ENCODE peak calls at places on chromosomes 12 and 14, in seven cellular contexts. Q is OCI-LY7, K is body of pancreas, E is fibroblast of villous mesenchyme, X is tibial artery, H is ovary, B is type B pancreatic cell. M is an unnamed sample.

GRCh38 chr12:127127887-127128286 is 1139.1 kb upstream of the TMEM132C start:
- DNase-seq in E (no peak), K (no peak), Q (no peak), B (no peak), X (no peak), H (no peak), M (no peak)

GRCh38 chr12:116443706-116444589 is 115.2 kb upstream of the MAP1LC3B2 start:
- DNase-seq in Q (no peak), B (no peak), E (no peak), H (no peak), X (no peak), K (no peak), M (peak; percentile 30)

GRCh38 chr14:93788557-93789365 is 476 bp upstream of the PRIMA1 start:
- DNase-seq in H (peak; percentile 68), B (peak; percentile 71), Q (no peak), K (no peak), X (peak; percentile 37), E (no peak), M (no peak)

GRCh38 chr14:35161231-35161630 is 38.9 kb downstream of the PRORP start:
- DNase-seq in H (no peak), Q (no peak), B (no peak), X (no peak), K (no peak), E (no peak), M (no peak)

GRCh38 chr12:4960030-4960429 is 50.3 kb downstream of the KCNA1 start:
- DNase-seq in H (no peak), K (no peak), B (no peak), Q (no peak), X (no peak), E (no peak), M (no peak)

GRCh38 chr14:74619672-74620131 is 7.7 kb upstream of the LTBP2 start:
- DNase-seq in B (no peak), H (peak; percentile 92), E (peak; percentile 99), K (peak; percentile 58), Q (no peak), X (peak; percentile 95), M (no peak)

GRCh38 chr14:102280376-102280962 is 24.5 kb downstream of the MOK start:
- DNase-seq in X (no peak), H (no peak), E (peak; percentile 92), B (no peak), K (no peak), Q (no peak), M (no peak)

GRCh38 chr14:58808828-58809227 is 171.1 kb downstream of the DACT1 start:
- DNase-seq in H (peak; percentile 69), X (peak; percentile 39), E (peak; percentile 78), K (no peak), Q (no peak), B (no peak), M (no peak)

GRCh38 chr14:51069065-51069464 is 25.8 kb downstream of the TRIM9 start:
- DNase-seq in B (no peak), K (no peak), H (no peak), E (no peak), Q (no peak), X (no peak), M (no peak)

GRCh38 chr14:104085032-104085888 is at the start of gene ASPG:
- DNase-seq in H (peak; percentile 87), K (peak; percentile 6), Q (peak; percentile 29), E (no peak), B (no peak), X (peak; percentile 17), M (peak; percentile 73)

GRCh38 chr12:100234591-100235304 is 32.1 kb downstream of the DEPDC4 start:
- DNase-seq in X (no peak), K (no peak), B (no peak), Q (peak; percentile 53), E (peak; percentile 66), H (no peak), M (peak; percentile 40)

GRCh38 chr12:11746024-11746771 is 96.7 kb downstream of the ETV6 start:
- DNase-seq in X (no peak), Q (peak; percentile 51), E (peak; percentile 86), B (no peak), H (no peak), K (no peak), M (no peak)

GRCh38 chr12:90274407-90274806 is 565.8 kb upstream of the ATP2B1 start:
- DNase-seq in X (no peak), Q (no peak), B (no peak), H (no peak), K (no peak), E (no peak), M (no peak)
- TF ChIP-seq CTCF in X (no peak), Q (no peak), B (no peak), H (no peak), K (no peak), E (peak; percentile 11), M (peak; percentile 26)

GRCh38 chr12:16685107-16685506 is 79.1 kb upstream of the LMO3 start:
- DNase-seq in K (no peak), X (no peak), Q (no peak), H (no peak), B (no peak), E (no peak), M (no peak)
- TF ChIP-seq CTCF in K (no peak), X (no peak), Q (peak; percentile 69), H (no peak), B (peak; percentile 52), E (peak; percentile 39), M (peak; percentile 4)

DNA sequence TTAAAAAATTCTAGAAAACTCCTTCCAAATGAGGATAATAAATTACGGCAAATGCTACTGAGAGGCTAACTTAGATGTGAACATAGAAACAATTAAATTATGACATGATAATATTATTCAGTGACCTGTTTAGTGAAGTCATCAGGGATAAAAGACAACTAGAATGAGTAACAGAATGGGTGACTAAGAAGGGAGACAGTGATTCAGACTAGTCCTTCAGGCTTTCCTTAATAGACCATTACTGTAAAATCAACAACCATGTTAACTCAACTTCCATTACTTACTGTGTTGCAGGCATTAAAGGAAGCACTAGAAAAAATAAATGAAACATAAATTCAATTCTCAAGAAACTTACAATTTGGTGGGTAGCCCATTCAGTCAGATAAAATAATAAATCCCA is 543.9 kb upstream of the LRFN5 start:
- DNase-seq in Q (no peak), H (no peak), K (no peak), E (no peak), B (no peak), X (no peak), M (no peak)
- TF ChIP-seq CTCF in Q (no peak), H (no peak), K (no peak), E (no peak), B (no peak), X (no peak), M (no peak)

GRCh38 chr12:83173250-83173649 is 486.5 kb downstream of the TMTC2 start:
- DNase-seq in E (no peak), H (no peak), K (no peak), Q (no peak), X (no peak), B (no peak), M (no peak)
- TF ChIP-seq CTCF in E (no peak), H (no peak), K (no peak), Q (no peak), X (no peak), B (no peak), M (no peak)

DNA sequence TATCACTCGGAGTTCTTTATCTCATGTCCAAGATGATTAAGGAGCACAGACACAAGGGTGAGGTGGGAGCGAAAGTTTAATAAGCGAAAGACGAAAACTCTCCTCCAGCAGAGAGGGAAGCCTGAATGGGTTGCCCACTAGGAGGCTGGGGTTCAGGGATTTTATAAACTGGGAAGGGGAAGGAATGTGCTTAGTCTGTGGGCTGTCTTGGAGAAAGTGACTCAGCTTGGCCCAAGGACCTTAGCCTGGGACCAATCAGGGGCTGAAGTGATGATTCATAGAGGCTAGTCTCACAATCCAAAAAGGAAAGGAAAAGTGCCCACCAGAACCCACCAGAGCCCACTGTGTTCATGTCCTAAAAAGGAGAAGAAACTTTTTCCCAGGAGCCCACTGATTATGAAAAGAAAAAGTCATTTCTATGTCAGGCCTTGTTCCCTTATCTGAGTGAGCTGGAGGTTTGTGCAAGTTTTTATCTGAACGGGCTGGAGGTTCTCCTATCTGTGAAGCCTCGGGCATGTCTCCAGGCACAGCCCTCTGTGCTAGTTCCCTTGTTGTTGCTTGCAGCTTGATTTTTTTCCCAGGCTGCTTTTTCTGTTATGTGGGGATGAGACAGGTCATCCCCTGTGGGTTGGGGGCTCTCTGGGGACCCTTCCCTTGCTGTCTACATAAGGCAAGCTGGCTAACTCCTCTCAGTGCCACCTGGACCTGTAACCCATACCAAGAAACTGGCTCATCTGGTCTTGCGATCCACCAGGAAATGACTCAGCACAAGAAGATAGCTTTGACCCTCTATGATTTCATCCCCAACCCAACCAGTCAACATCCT is 8.3 kb upstream of the GOLGA5 start:
- DNase-seq in B (no peak), K (peak; percentile 76), X (no peak), E (peak; percentile 91), H (peak; percentile 75), Q (no peak), M (no peak)
- TF ChIP-seq CTCF in B (no peak), K (no peak), X (no peak), E (peak; percentile 32), H (no peak), Q (no peak), M (no peak)

GRCh38 chr14:60133487-60133886 is 31.7 kb downstream of the DHRS7 start:
- DNase-seq in K (no peak), B (no peak), X (no peak), H (no peak), Q (no peak), E (no peak), M (no peak)

DNA sequence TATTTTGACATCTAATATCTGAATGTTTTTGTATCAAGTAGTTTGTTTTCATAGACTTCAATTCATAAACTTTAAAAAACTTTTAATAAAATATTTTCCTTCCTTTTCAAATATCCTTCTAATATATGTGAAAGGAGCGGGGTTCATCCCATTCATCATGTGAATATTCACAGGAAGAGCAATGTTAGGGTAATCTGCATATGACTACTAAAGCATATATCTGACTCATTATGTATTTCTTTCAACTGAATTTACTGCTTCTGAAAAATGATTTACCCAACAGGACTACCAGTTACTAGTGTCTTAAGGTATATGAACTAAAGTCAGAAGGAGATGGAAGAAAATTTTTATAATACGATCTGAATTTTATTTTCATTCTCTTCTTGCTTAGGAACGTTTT is 30.5 kb downstream of the DHRS7 start:
- DNase-seq in B (no peak), H (no peak), K (no peak), E (no peak), X (no peak), Q (no peak), M (no peak)
- TF ChIP-seq CTCF in B (no peak), H (no peak), K (no peak), E (no peak), X (no peak), Q (no peak), M (no peak)

GRCh38 chr12:125455556-125455955 is 390.3 kb downstream of the AACS start:
- DNase-seq in E (no peak), B (no peak), K (no peak), X (no peak), H (no peak), Q (peak; percentile 13), M (no peak)
- TF ChIP-seq CTCF in E (no peak), B (peak; percentile 65), K (no peak), X (no peak), H (no peak), Q (peak; percentile 61), M (no peak)

GRCh38 chr12:78187741-78188140 is 357.0 kb downstream of the NAV3 start:
- DNase-seq in X (no peak), Q (no peak), K (no peak), H (no peak), E (no peak), B (no peak), M (no peak)
- TF ChIP-seq CTCF in X (no peak), Q (no peak), K (no peak), H (no peak), E (no peak), B (no peak), M (no peak)

M was measured in GM13976.